ENCODE peak calls at places on chromosome 16, in five cellular contexts. One of them, this sample, is unnamed.

GRCh38 chr16:74226361-74226979 is 70.1 kb upstream of the PSMD7 start:
- DNase-seq in prostate gland: no peak
- DNase-seq in adrenal gland: no peak
- DNase-seq in upper lobe of left lung: no peak
- DNase-seq in A549: no peak
- DNase-seq in this sample: no peak

GRCh38 chr16:65547799-65548446 is 426.1 kb upstream of the CDH11 start:
- DNase-seq in A549: no peak
- DNase-seq in upper lobe of left lung: no peak
- DNase-seq in prostate gland: no peak
- DNase-seq in adrenal gland: no peak
- DNase-seq in this sample: no peak

GRCh38 chr16:78405833-78406232 is 306.4 kb downstream of the WWOX start:
- DNase-seq in adrenal gland: no peak
- DNase-seq in prostate gland: no peak
- DNase-seq in upper lobe of left lung: no peak
- DNase-seq in A549: no peak
- DNase-seq in this sample: no peak

GRCh38 chr16:70579648-70580630 is 56.3 kb downstream of the SF3B3 start:
- DNase-seq in prostate gland: no peak
- DNase-seq in upper lobe of left lung: peak
- DNase-seq in adrenal gland: peak
- DNase-seq in A549: no peak
- DNase-seq in this sample: no peak

GRCh38 chr16:24555346-24555872 is 16.0 kb downstream of the RBBP6 start:
- DNase-seq in upper lobe of left lung: no peak
- DNase-seq in adrenal gland: no peak
- DNase-seq in prostate gland: no peak
- DNase-seq in A549: no peak
- DNase-seq in this sample: no peak

GRCh38 chr16:53435066-53435688 is 906 bp downstream of the RBL2 start:
- DNase-seq in upper lobe of left lung: peak
- DNase-seq in adrenal gland: peak
- DNase-seq in prostate gland: peak
- DNase-seq in A549: peak
- DNase-seq in this sample: peak

GRCh38 chr16:87459027-87459426 is 33.8 kb downstream of the ZCCHC14 start:
- DNase-seq in upper lobe of left lung: no peak
- DNase-seq in adrenal gland: no peak
- DNase-seq in A549: no peak
- DNase-seq in prostate gland: no peak
- DNase-seq in this sample: no peak

GRCh38 chr16:85210423-85211169 is 98.3 kb upstream of the CIBAR2 start:
- DNase-seq in adrenal gland: peak
- DNase-seq in prostate gland: no peak
- DNase-seq in upper lobe of left lung: no peak
- DNase-seq in A549: no peak
- DNase-seq in this sample: no peak

GRCh38 chr16:2963611-2964415 is at the start of gene KREMEN2:
- DNase-seq in A549: peak
- DNase-seq in adrenal gland: no peak
- DNase-seq in upper lobe of left lung: no peak
- DNase-seq in prostate gland: no peak
- DNase-seq in this sample: no peak

GRCh38 chr16:50604610-50605009 is 56.4 kb downstream of the NKD1 start:
- DNase-seq in A549: no peak
- DNase-seq in adrenal gland: no peak
- DNase-seq in prostate gland: no peak
- DNase-seq in upper lobe of left lung: no peak
- DNase-seq in this sample: no peak

GRCh38 chr16:78122774-78123315 is 23.4 kb downstream of the WWOX start:
- DNase-seq in A549: peak
- DNase-seq in prostate gland: peak
- DNase-seq in adrenal gland: no peak
- DNase-seq in upper lobe of left lung: no peak
- DNase-seq in this sample: no peak

GRCh38 chr16:12120982-12121652 is 144.6 kb downstream of the SNX29 start:
- DNase-seq in adrenal gland: no peak
- DNase-seq in prostate gland: no peak
- DNase-seq in upper lobe of left lung: no peak
- DNase-seq in A549: no peak
- DNase-seq in this sample: no peak

GRCh38 chr16:3819741-3820724 is 60.5 kb downstream of the CREBBP start:
- DNase-seq in upper lobe of left lung: no peak
- DNase-seq in A549: peak
- DNase-seq in prostate gland: peak
- DNase-seq in adrenal gland: no peak
- DNase-seq in this sample: peak

GRCh38 chr16:54503011-54503410 is 216.4 kb upstream of the IRX3 start:
- DNase-seq in A549: no peak
- DNase-seq in adrenal gland: peak
- DNase-seq in prostate gland: no peak
- DNase-seq in upper lobe of left lung: peak
- DNase-seq in this sample: no peak

GRCh38 chr16:57392694-57393093 is 11.9 kb upstream of the CCL17 start:
- DNase-seq in prostate gland: peak
- DNase-seq in A549: no peak
- DNase-seq in upper lobe of left lung: no peak
- DNase-seq in adrenal gland: no peak
- DNase-seq in this sample: no peak

GRCh38 chr16:84327926-84328505 is 33.3 kb downstream of the WFDC1 start:
- DNase-seq in A549: no peak
- DNase-seq in prostate gland: no peak
- DNase-seq in upper lobe of left lung: no peak
- DNase-seq in adrenal gland: no peak
- DNase-seq in this sample: no peak

GRCh38 chr16:66045626-66046025 is 320.9 kb upstream of the CDH5 start:
- DNase-seq in prostate gland: no peak
- DNase-seq in adrenal gland: no peak
- DNase-seq in A549: no peak
- DNase-seq in upper lobe of left lung: no peak
- DNase-seq in this sample: no peak

GRCh38 chr16:30351586-30352419 is 3.3 kb downstream of the CD2BP2 start:
- DNase-seq in A549: no peak
- DNase-seq in upper lobe of left lung: peak
- DNase-seq in prostate gland: peak
- DNase-seq in adrenal gland: peak
- DNase-seq in this sample: peak

GRCh38 chr16:89599451-89599858 is 14.0 kb upstream of the DPEP1 start:
- DNase-seq in A549: peak
- DNase-seq in prostate gland: no peak
- DNase-seq in adrenal gland: no peak
- DNase-seq in upper lobe of left lung: no peak
- DNase-seq in this sample: no peak

GRCh38 chr16:60558936-60559335 is 1477.3 kb downstream of the CDH8 start:
- DNase-seq in prostate gland: no peak
- DNase-seq in A549: no peak
- DNase-seq in upper lobe of left lung: no peak
- DNase-seq in adrenal gland: no peak
- DNase-seq in this sample: no peak

GRCh38 chr16:23122107-23122506 is 27.1 kb downstream of the USP31 start:
- DNase-seq in upper lobe of left lung: no peak
- DNase-seq in A549: no peak
- DNase-seq in prostate gland: no peak
- DNase-seq in adrenal gland: no peak
- DNase-seq in this sample: no peak

GRCh38 chr16:23124315-23124714 is 24.9 kb downstream of the USP31 start:
- DNase-seq in prostate gland: no peak
- DNase-seq in upper lobe of left lung: no peak
- DNase-seq in A549: peak
- DNase-seq in adrenal gland: peak
- DNase-seq in this sample: no peak

GRCh38 chr16:23119570-23119969 is 29.7 kb downstream of the USP31 start:
- DNase-seq in A549: no peak
- DNase-seq in upper lobe of left lung: no peak
- DNase-seq in prostate gland: no peak
- DNase-seq in adrenal gland: no peak
- DNase-seq in this sample: no peak

GRCh38 chr16:23120562-23120961 is 28.7 kb downstream of the USP31 start:
- DNase-seq in A549: no peak
- DNase-seq in prostate gland: no peak
- DNase-seq in adrenal gland: no peak
- DNase-seq in upper lobe of left lung: no peak
- DNase-seq in this sample: no peak

GRCh38 chr16:23121024-23121423 is 28.2 kb downstream of the USP31 start:
- DNase-seq in upper lobe of left lung: no peak
- DNase-seq in A549: no peak
- DNase-seq in prostate gland: peak
- DNase-seq in adrenal gland: no peak
- DNase-seq in this sample: no peak
- H3K4me3 ChIP-seq in upper lobe of left lung: no peak
- H3K4me3 ChIP-seq in A549: no peak
- H3K4me3 ChIP-seq in prostate gland: no peak
- H3K4me3 ChIP-seq in adrenal gland: no peak
- H3K4me3 ChIP-seq in this sample: no peak

GRCh38 chr16:847151-847550 is 46.6 kb upstream of the GNG13 start:
- DNase-seq in prostate gland: no peak
- DNase-seq in adrenal gland: no peak
- DNase-seq in A549: no peak
- DNase-seq in upper lobe of left lung: no peak
- DNase-seq in this sample: no peak
- TF ChIP-seq POLR2A in prostate gland: no peak
- TF ChIP-seq POLR2A in adrenal gland: no peak
- TF ChIP-seq POLR2A in A549: no peak
- TF ChIP-seq POLR2A in upper lobe of left lung: no peak
- TF ChIP-seq POLR2A in this sample: no peak

DNA sequence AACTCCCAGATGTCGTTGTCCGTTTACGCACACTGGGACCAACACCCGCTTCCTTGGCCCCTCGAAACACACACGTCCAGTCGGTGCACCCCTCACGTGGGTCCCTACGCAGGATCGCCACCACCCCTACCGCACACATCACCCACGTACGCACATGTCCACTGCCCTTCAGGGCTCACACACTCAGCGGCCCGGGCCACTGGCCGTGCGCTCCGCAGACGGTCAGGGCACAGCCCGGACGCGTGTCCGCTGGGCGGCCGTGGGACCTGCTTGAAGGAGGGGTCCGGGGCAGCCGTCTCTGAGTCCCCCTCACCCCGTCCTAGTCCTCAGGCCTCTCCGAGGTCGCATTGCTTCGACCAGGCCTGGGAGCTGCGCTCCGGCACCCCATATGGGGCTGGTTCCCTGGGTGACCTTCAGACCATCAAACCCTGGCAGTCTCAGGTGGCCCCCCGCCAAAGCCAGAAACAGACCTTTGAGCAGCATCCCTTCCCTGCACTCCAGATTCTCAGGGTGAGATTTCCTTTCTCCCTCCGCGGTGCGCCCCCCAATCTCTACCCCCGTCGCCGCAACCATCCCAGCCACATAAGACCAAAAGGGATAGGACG is 910 bp upstream of the GPRC5B start:
- DNase-seq in upper lobe of left lung: no peak
- DNase-seq in adrenal gland: peak
- DNase-seq in prostate gland: no peak
- DNase-seq in A549: no peak
- DNase-seq in this sample: peak
- H3K27ac ChIP-seq in upper lobe of left lung: no peak
- H3K27ac ChIP-seq in adrenal gland: no peak
- H3K27ac ChIP-seq in prostate gland: no peak
- H3K27ac ChIP-seq in A549: peak
- H3K27ac ChIP-seq in this sample: no peak

GRCh38 chr16:67236551-67237395 is 9.8 kb downstream of the TMEM208 start:
- DNase-seq in adrenal gland: peak
- DNase-seq in A549: peak
- DNase-seq in upper lobe of left lung: no peak
- DNase-seq in prostate gland: no peak
- DNase-seq in this sample: peak

GRCh38 chr16:67237396-67238277 is 9.6 kb downstream of the FHOD1 start:
- DNase-seq in upper lobe of left lung: no peak
- DNase-seq in prostate gland: no peak
- DNase-seq in A549: no peak
- DNase-seq in adrenal gland: no peak
- DNase-seq in this sample: no peak

GRCh38 chr16:67234180-67234597 is 7.3 kb downstream of the TMEM208 start:
- DNase-seq in adrenal gland: no peak
- DNase-seq in A549: no peak
- DNase-seq in prostate gland: no peak
- DNase-seq in upper lobe of left lung: no peak
- DNase-seq in this sample: no peak

GRCh38 chr16:67238278-67238575 is 9.1 kb downstream of the FHOD1 start:
- DNase-seq in upper lobe of left lung: no peak
- DNase-seq in A549: no peak
- DNase-seq in prostate gland: no peak
- DNase-seq in adrenal gland: no peak
- DNase-seq in this sample: no peak

DNA sequence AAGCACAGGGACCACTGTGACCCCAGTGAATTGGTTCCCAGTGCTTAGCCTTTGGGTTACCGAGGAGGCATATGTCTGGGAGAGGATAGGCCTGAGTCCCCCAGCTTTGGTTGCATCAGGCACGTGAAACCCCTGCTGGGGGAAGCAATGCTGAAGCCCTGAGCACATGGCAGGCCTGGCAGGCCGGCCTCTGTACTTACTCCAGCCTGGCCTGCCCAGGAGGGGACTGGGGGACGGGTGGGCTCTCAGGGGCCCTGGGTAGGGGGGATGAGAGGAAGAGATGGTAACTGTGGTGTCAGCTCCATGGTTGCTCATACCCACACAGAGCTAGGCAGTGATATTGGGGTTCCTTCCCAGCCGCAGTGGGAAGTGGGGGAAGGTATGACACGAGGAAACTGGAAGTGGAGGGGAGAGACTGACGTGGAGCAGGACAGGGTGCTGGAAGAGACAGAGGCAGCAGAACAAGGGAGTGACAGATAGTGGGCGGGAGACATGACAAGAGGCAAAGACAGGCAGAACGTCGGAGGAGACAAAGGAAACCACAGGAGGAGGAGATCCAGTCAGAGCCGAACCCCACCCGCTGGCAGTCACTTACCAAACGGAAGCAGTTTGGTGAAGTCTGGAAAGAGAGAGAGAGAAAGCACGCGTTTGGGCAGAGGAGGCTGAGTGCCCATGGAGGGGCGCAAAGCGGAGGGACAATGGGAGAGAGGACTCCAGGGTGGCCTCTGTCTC is 9.1 kb downstream of the TMEM208 start:
- DNase-seq in A549: no peak
- DNase-seq in adrenal gland: no peak
- DNase-seq in prostate gland: no peak
- DNase-seq in upper lobe of left lung: no peak
- DNase-seq in this sample: no peak
- H3K4me3 ChIP-seq in A549: no peak
- H3K4me3 ChIP-seq in adrenal gland: no peak
- H3K4me3 ChIP-seq in prostate gland: no peak
- H3K4me3 ChIP-seq in upper lobe of left lung: no peak
- H3K4me3 ChIP-seq in this sample: no peak

GRCh38 chr16:79754081-79754872 is 153.7 kb upstream of the MAF start:
- DNase-seq in prostate gland: no peak
- DNase-seq in A549: no peak
- DNase-seq in upper lobe of left lung: no peak
- DNase-seq in adrenal gland: no peak
- DNase-seq in this sample: no peak

GRCh38 chr16:79756571-79756970 is 156.0 kb upstream of the MAF start:
- DNase-seq in upper lobe of left lung: no peak
- DNase-seq in prostate gland: no peak
- DNase-seq in A549: no peak
- DNase-seq in adrenal gland: no peak
- DNase-seq in this sample: no peak

GRCh38 chr16:79757968-79758367 is 157.4 kb upstream of the MAF start:
- DNase-seq in upper lobe of left lung: no peak
- DNase-seq in adrenal gland: no peak
- DNase-seq in prostate gland: no peak
- DNase-seq in A549: no peak
- DNase-seq in this sample: no peak

GRCh38 chr16:79758615-79759346 is 158.2 kb upstream of the MAF start:
- DNase-seq in A549: peak
- DNase-seq in prostate gland: peak
- DNase-seq in upper lobe of left lung: no peak
- DNase-seq in adrenal gland: no peak
- DNase-seq in this sample: no peak

GRCh38 chr16:79757163-79757562 is 156.6 kb upstream of the MAF start:
- DNase-seq in prostate gland: no peak
- DNase-seq in upper lobe of left lung: no peak
- DNase-seq in A549: no peak
- DNase-seq in adrenal gland: no peak
- DNase-seq in this sample: no peak
- TF ChIP-seq POLR2A in prostate gland: no peak
- TF ChIP-seq POLR2A in upper lobe of left lung: no peak
- TF ChIP-seq POLR2A in A549: no peak
- TF ChIP-seq POLR2A in adrenal gland: no peak
- TF ChIP-seq POLR2A in this sample: no peak

This sample was measured in right lobe of liver.